ENCODE peak calls at places on chromosomes 11 and 22, in four cellular contexts. B is ovary, R is NB4, O is lower lobe of right lung. G is an unnamed sample.

GRCh38 chr11:120022617-120023016 is 115.3 kb downstream of the TRIM29 start:
- DNase-seq in B (no peak), R (no peak), O (no peak), G (no peak)

GRCh38 chr11:10323793-10324170 is 18.9 kb downstream of the ADM start:
- DNase-seq in B (no peak), R (no peak), O (no peak), G (no peak)

GRCh38 chr11:76654310-76654851 is 16.2 kb downstream of the LRRC32 start:
- DNase-seq in B (peak; percentile 80), R (no peak), O (no peak), G (peak; percentile 0)

GRCh38 chr22:31947296-31947695 is 3.0 kb downstream of the YWHAH start:
- DNase-seq in B (no peak), R (peak; percentile 68), O (no peak), G (peak; percentile 52)

GRCh38 chr11:12258451-12258850 is 118.9 kb upstream of the PARVA start:
- DNase-seq in B (no peak), R (no peak), O (no peak), G (no peak)

GRCh38 chr11:71173709-71174108 is 78.7 kb downstream of the SHANK2 start:
- DNase-seq in B (no peak), R (no peak), O (no peak), G (no peak)

GRCh38 chr11:44813401-44813800 is 86.6 kb downstream of the TSPAN18 start:
- DNase-seq in B (no peak), R (peak; percentile 59), O (no peak), G (no peak)

GRCh38 chr11:67355794-67356550 is 2.6 kb upstream of the POLD4 start:
- DNase-seq in B (peak; percentile 30), R (no peak), O (no peak), G (no peak)

GRCh38 chr11:7512525-7513209 is 1.1 kb upstream of the PPFIBP2 start:
- DNase-seq in B (peak; percentile 73), R (peak; percentile 91), O (peak; percentile 89), G (peak; percentile 58)

GRCh38 chr11:18394928-18395734 is 768 bp downstream of the LDHA start:
- DNase-seq in B (peak; percentile 40), R (peak; percentile 44), O (no peak), G (peak; percentile 24)

DNA sequence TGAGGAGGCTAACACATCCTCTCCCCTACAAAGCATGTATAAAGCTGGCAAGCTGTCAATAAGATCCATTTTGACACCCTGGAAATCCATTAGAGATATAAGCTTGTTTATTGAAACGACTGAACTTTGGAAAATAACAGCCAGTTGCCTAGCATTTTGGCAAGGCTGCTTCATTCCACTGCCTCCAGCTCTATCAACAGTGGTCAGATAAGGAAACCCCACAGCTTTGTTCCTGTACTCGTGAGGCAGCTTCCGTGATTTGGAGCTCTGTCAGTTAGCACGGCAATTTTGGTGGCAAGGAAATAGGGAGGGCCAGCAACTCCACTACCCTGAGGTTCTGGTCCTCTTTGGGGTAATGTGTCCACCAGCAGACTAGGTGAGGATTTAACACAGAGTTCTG is 2.0 kb upstream of the OR51S1 start:
- DNase-seq in B (no peak), R (no peak), O (no peak), G (no peak)
- TF ChIP-seq CTCF in B (no peak), R (no peak), O (no peak), G (no peak)

DNA sequence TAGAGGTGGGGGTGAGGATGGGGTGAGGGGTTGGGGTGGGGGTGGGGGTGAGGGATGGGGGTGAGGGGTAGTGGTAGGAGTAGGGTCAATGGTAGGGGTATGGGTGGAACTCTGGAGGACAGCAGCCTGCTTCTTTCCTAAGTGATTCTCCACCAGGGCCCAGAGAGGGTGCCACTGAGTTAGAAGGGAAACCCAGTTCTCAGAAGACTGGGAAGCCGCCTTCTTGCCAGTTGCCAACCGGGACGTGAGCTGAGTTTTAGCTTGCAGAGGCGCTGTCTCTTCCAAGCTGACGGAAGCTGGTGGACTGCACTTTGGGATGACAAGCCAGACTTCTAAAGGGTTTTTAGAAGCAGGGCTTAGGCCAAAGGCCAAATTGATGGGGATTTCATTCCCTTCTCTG is 104.4 kb downstream of the NAT10 start:
- DNase-seq in B (no peak), R (no peak), O (no peak), G (no peak)
- TF ChIP-seq CTCF in B (no peak), R (no peak), O (no peak), G (no peak)

GRCh38 chr11:58905141-58905715 is 34.1 kb upstream of the GLYATL1 start:
- DNase-seq in B (no peak), R (no peak), O (peak; percentile 46), G (no peak)
- TF ChIP-seq CTCF in B (no peak), R (no peak), O (no peak), G (no peak)

DNA sequence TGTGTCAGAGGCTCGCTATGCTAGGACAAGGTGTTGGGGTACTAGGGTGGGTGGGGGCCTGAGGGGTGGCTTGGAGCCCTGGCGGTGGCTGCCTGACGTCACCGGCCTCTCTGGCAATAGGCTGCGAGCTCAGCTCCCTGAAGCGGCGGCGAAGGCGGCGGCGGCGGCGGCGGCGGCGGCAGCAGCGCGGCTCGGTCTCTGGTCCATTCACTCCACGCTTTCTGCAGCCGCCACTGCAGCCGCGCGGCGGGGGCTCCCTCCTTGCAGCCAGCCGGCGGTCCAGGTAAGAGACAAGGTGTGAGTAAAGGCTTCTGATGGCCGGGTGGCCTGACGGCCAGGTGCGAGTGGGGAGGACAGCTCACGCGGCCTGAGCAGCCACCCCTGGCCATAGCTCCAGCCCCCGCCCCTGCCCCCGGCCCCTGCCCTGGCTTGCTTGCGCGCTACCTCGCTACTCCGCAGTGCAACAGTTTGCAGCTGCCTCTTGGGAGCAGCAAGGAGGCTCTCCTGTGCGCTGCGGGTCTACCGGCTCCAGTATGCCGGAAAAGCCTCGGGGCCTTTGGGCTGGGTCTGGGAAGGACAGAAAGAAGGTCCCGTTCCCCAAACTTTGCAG is at the start of gene C11orf87:
- DNase-seq in B (no peak), R (no peak), O (peak; percentile 33), G (no peak)
- TF ChIP-seq CTCF in B (no peak), R (no peak), O (no peak), G (no peak)

GRCh38 chr11:75582935-75583709 is 21.1 kb downstream of the SERPINH1 start:
- DNase-seq in B (peak; percentile 82), R (peak; percentile 81), O (peak; percentile 78), G (peak; percentile 79)
- TF ChIP-seq CTCF in B (peak; percentile 56), R (peak; percentile 38), O (peak; percentile 55), G (no peak)

GRCh38 chr11:63768232-63769043 is at the start of gene ZFTA:
- DNase-seq in B (peak; percentile 80), R (peak; percentile 84), O (peak; percentile 71), G (peak; percentile 71)
- TF ChIP-seq CTCF in B (peak; percentile 90), R (peak; percentile 41), O (peak; percentile 51), G (peak; percentile 72)

DNA sequence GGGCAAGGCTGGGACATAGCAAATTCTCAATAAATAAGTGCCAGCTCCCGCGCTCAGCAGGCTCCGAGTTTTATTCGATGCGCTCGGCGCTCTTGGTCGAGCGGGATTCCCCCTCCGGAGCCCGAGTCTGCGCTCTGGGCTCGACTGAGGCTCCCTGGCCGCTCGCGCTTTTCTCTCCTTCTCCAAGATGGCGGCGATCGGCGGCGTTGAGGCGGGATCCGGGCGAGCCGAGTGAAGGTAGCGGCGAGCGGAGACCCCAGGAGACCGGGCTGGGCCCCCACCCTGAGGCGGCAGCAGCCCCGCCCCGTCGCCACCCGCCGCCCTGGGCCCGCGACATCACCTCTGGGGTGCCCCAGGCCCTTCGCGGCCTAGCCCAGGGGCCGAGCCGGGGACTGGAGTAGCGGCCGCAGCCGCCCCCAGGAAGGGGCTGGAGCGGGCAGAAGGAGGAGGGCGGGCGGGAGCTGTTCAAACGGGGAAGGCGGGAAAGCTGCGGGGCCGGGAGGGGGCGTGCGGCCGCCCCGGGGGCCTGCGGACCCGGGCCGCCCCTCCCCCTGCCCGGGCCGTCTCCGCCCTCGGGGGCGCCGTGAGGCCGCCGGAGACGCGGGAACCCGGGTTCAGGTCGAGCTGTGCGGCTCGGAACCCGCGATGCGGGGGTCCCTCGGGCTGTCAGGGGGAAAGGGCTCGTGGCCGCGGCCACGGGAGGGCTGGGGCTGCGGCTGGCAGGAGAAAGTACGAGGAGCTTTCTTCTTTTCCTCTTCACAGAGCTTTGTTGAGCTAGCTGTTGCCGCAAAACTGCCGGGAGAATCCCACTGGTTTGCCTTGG is at the start of gene HMGXB4:
- DNase-seq in B (peak; percentile 84), R (peak; percentile 91), O (peak; percentile 93), G (peak; percentile 90)
- TF ChIP-seq CTCF in B (no peak), R (no peak), O (no peak), G (no peak)

DNA sequence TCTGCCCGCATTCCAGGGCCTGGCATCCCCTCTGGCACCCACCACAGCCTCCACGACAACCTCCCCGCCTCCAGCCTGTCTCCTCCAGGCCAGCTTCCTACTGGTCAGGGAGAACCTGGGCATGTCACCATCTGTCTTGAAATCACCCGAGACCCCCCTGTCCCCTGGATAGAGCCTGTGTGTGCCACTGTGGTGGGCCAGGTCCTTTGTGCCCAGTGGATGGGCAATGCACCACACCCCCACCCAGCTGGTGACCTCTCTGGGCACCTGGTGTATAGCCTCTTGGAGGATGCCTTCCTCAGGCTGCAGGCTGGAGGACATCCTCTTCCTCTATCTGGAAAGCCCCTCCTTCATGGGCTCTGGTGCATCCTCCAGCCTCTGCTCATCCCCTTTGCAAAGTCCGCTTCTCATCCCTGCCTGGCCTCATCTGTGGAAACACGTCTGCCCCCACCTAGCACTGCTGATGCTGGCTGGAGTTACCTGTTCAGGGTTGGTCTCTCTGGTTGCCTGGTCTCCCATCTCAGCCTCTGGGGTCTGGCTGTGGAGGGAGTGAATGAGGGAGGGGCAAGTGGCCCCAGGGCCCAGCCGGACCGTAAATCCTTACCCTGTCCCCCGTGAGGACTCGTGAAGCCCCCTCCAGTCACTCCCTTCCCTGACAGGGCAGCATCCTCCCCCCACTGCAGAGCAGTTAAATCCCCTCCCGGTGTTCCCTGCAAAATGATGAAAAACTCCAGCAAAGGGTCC is 589.6 kb downstream of the TBC1D22A start:
- DNase-seq in B (no peak), R (no peak), O (no peak), G (no peak)
- TF ChIP-seq CTCF in B (no peak), R (no peak), O (no peak), G (no peak)

GRCh38 chr11:72352859-72353551 is 81.3 kb downstream of the CLPB start:
- DNase-seq in B (no peak), R (peak; percentile 19), O (no peak), G (no peak)
- TF ChIP-seq CTCF in B (no peak), R (no peak), O (no peak), G (no peak)

DNA sequence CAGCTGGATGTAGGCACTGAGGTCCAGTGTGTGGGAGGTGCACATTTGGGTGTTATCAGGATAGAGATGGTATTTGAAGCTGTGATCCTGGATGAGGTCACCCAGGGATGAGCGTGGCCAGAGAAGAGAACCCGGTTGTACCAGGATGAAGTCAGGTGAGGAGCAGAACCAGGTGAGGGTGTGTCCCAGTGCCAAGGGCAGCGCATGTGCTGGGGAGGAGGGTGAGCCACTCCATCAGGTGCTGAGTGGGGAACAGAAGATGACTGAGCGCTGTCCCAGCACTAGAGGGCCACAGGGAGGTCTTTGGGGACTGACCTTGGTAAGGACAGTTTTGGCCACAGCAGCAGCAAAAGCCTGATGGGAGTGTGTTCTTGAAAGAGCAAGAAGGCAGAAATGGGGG is 2.7 kb downstream of the ARL2 start:
- DNase-seq in B (no peak), R (peak; percentile 38), O (no peak), G (no peak)
- TF ChIP-seq CTCF in B (no peak), R (peak; percentile 20), O (no peak), G (no peak)

G was measured in activated CD8-positive, alpha-beta T cell treated with anti-CD3 and anti-CD28 coated beads for 36 hours.